ENCODE peak calls at places on chromosomes 1 and 21, in seven cellular contexts. H is HCT116, A is heart left ventricle, I is K562, W is stomach, Z is body of pancreas, T is ovary. F is an unnamed sample.

GRCh38 chr21:38825269-38825668 is 19.5 kb downstream of the ETS2 start:
- DNase-seq in A (no peak), I (no peak), H (no peak), T (no peak), Z (no peak), W (no peak), F (no peak)

GRCh38 chr1:143652187-143652586 is 319.6 kb downstream of the FAM72C start:
- DNase-seq in A (no peak), H (no peak), T (no peak), W (no peak), Z (no peak), I (no peak), F (no peak)

GRCh38 chr1:225813250-225813964 is 3.5 kb downstream of the EPHX1 start:
- DNase-seq in T (peak; percentile 79), W (peak; percentile 42), Z (peak; percentile 70), I (peak; percentile 82), A (peak; percentile 72), H (no peak), F (peak; percentile 44)

GRCh38 chr1:119298687-119299086 is 69.9 kb upstream of the HAO2 start:
- DNase-seq in W (no peak), Z (no peak), I (no peak), H (no peak), A (no peak), T (no peak), F (no peak)

GRCh38 chr21:34576043-34576466 is 38.9 kb downstream of the RCAN1 start:
- DNase-seq in I (no peak), Z (no peak), H (no peak), W (no peak), T (no peak), A (peak; percentile 44), F (no peak)

GRCh38 chr1:42941640-42942330 is 16.9 kb downstream of the SLC2A1 start:
- DNase-seq in I (peak; percentile 82), T (no peak), W (peak; percentile 84), A (peak; percentile 78), Z (peak; percentile 78), H (peak; percentile 80), F (peak; percentile 70)

GRCh38 chr1:162983671-162984425 is 85.3 kb upstream of the RGS4 start:
- DNase-seq in I (no peak), W (no peak), A (no peak), T (no peak), Z (no peak), H (no peak), F (no peak)

GRCh38 chr1:36497207-36497606 is 14.5 kb upstream of the CSF3R start:
- DNase-seq in Z (no peak), A (no peak), T (no peak), H (no peak), W (no peak), I (no peak), F (no peak)

GRCh38 chr21:42031816-42032215 is 21.7 kb upstream of the ZBTB21 start:
- DNase-seq in H (no peak), T (no peak), Z (no peak), I (no peak), W (no peak), A (no peak), F (no peak)

GRCh38 chr1:24481843-24482610 is 20.6 kb upstream of the RCAN3 start:
- DNase-seq in Z (no peak), A (no peak), T (no peak), H (no peak), W (no peak), I (no peak), F (no peak)

GRCh38 chr1:84698718-84699117 is 8.5 kb upstream of the SSX2IP start:
- DNase-seq in W (no peak), T (no peak), I (peak; percentile 38), A (no peak), Z (no peak), H (peak; percentile 36), F (peak; percentile 45)

GRCh38 chr21:39137248-39138186 is 45.7 kb downstream of the PSMG1 start:
- DNase-seq in T (peak; percentile 48), Z (no peak), W (no peak), A (no peak), I (peak; percentile 72), H (no peak), F (no peak)

GRCh38 chr1:206769331-206769731 is 1.2 kb upstream of the IL19 start:
- DNase-seq in W (peak; percentile 34), A (no peak), T (no peak), I (no peak), Z (no peak), H (no peak), F (no peak)

GRCh38 chr1:105337427-105337826 is 1587.7 kb downstream of the AMY1C start:
- DNase-seq in W (no peak), T (no peak), I (no peak), Z (no peak), H (no peak), A (no peak), F (no peak)

GRCh38 chr1:230632273-230632873 is 9.9 kb upstream of the COG2 start:
- DNase-seq in W (peak; percentile 32), T (no peak), H (peak; percentile 52), I (peak; percentile 24), Z (peak; percentile 43), A (no peak), F (peak; percentile 16)

GRCh38 chr1:232575524-232576040 is 54.4 kb downstream of the SIPA1L2 start:
- DNase-seq in Z (no peak), W (no peak), H (no peak), T (no peak), I (no peak), A (no peak), F (no peak)

GRCh38 chr21:25759573-25759972 is 24.8 kb downstream of the GABPA start:
- DNase-seq in Z (no peak), I (no peak), T (no peak), H (no peak), W (no peak), A (no peak), F (no peak)

GRCh38 chr1:78340006-78340405 is 150.8 kb upstream of the PTGFR start:
- DNase-seq in Z (no peak), T (no peak), I (no peak), W (no peak), H (peak; percentile 28), A (no peak), F (peak; percentile 7)

GRCh38 chr21:45150630-45151265 is 76.4 kb downstream of the ADARB1 start:
- DNase-seq in I (no peak), T (no peak), H (no peak), A (peak; percentile 3), W (no peak), Z (no peak), F (no peak)

GRCh38 chr1:9687120-9687875 is 35.8 kb downstream of the PIK3CD start:
- DNase-seq in T (peak; percentile 75), H (no peak), Z (peak; percentile 62), I (peak; percentile 91), W (peak; percentile 60), A (peak; percentile 47), F (peak; percentile 55)

GRCh38 chr21:32585042-32585710 is at the start of gene TCP10L:
- DNase-seq in I (no peak), T (no peak), Z (no peak), A (no peak), W (no peak), H (no peak), F (no peak)

GRCh38 chr1:204702552-204703270 is 17.2 kb upstream of the LRRN2 start:
- DNase-seq in Z (no peak), I (no peak), H (no peak), W (no peak), A (no peak), T (no peak), F (no peak)
- TF ChIP-seq POLR2A in Z (no peak), I (no peak), H (no peak), W (no peak), A (no peak), T (no peak), F (no peak)

GRCh38 chr1:174112489-174113162 is 46.7 kb upstream of the RABGAP1L start:
- DNase-seq in Z (no peak), W (no peak), T (no peak), H (no peak), I (no peak), A (no peak), F (no peak)

GRCh38 chr1:174116042-174116441 is 43.3 kb upstream of the RABGAP1L start:
- DNase-seq in W (no peak), T (no peak), H (no peak), Z (no peak), A (no peak), I (no peak), F (no peak)

GRCh38 chr1:174114106-174114505 is 45.2 kb upstream of the RABGAP1L start:
- DNase-seq in T (no peak), Z (no peak), A (no peak), H (no peak), I (no peak), W (no peak), F (no peak)

GRCh38 chr1:174118726-174119125 is 40.6 kb upstream of the RABGAP1L start:
- DNase-seq in I (no peak), H (no peak), T (no peak), Z (no peak), W (no peak), A (no peak), F (no peak)

GRCh38 chr1:174114788-174115448 is 44.4 kb upstream of the RABGAP1L start:
- DNase-seq in T (no peak), A (no peak), W (no peak), Z (no peak), I (peak; percentile 55), H (peak; percentile 67), F (peak; percentile 21)
- TF ChIP-seq POLR2A in T (no peak), A (no peak), W (no peak), Z (no peak), I (no peak), H (no peak), F (no peak)

GRCh38 chr1:45490623-45491463 is at the start of gene TESK2:
- DNase-seq in H (peak; percentile 100), T (peak; percentile 98), Z (peak; percentile 99), W (peak; percentile 98), A (peak; percentile 96), I (peak; percentile 95), F (peak; percentile 96)
- TF ChIP-seq POLR2A in H (no peak), T (peak; percentile 76), Z (peak; percentile 91), W (peak; percentile 60), A (peak; percentile 87), I (peak; percentile 72), F (peak; percentile 76)

GRCh38 chr1:7667625-7668218 is 103.4 kb upstream of the VAMP3 start:
- DNase-seq in A (peak; percentile 87), T (peak; percentile 92), H (peak; percentile 42), I (peak; percentile 82), Z (peak; percentile 92), W (peak; percentile 96), F (peak; percentile 76)
- TF ChIP-seq POLR2A in A (no peak), T (no peak), H (no peak), I (no peak), Z (no peak), W (no peak), F (no peak)

DNA sequence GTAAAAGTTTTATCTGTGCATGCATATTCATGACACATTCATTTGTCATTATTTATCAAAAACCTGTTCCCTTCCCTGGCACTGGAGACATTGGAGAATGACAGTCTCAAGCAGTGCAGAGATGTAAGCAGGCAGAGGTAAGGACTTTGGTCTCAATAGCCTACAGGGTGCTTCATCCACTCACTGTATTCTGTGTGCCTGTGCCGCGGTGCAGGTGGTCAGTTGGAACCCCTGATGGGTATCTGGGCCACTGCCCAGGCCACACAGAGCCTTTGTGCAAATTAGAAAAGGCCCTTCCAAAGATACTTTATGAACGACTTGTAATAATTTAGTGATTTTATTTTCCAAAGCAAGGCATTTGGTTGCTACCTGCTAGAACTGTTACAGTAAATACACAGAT is 44.0 kb downstream of the CDC42 start:
- DNase-seq in A (no peak), Z (no peak), I (no peak), W (no peak), T (no peak), H (no peak), F (no peak)
- TF ChIP-seq POLR2A in A (no peak), Z (no peak), I (no peak), W (no peak), T (no peak), H (no peak), F (no peak)